ENCODE peak calls at places on chromosomes 5 and 9, in nine cellular contexts. L is astrocyte of the spinal cord; B is colonic mucosa; V is kidney epithelial cell; S is AG10803; C is stimulated activated CD4-positive, alpha-beta T cell treated with anti-CD3 and anti-CD28 coated beads, Interleukin-1b, Interleukin-23, amount 100 ng/mL, for 48 hours; E is NCI-H1417; T is progenitor cell of endocrine pancreas; M is mesothelial cell of epicardium. Y is an unnamed sample.
A peak's percentile ranks its signal among the peaks of the same experiment; 100 is the strongest.

GRCh38 chr5:180130876-180131740 is 59.5 kb upstream of the RNF130 start:
- DNase-seq in L (no peak), B (peak; percentile 9), V (no peak), S (no peak), C (no peak), E (no peak), T (no peak), M (peak; percentile 35), Y (no peak)

GRCh38 chr5:173330151-173330855 is 2.1 kb upstream of the STC2 start:
- DNase-seq in L (no peak), B (no peak), V (no peak), S (no peak), C (no peak), E (peak; percentile 32), T (no peak), M (no peak), Y (no peak)

GRCh38 chr9:13014484-13014883 is 239.7 kb downstream of the LURAP1L start:
- DNase-seq in L (no peak), B (no peak), V (no peak), S (peak; percentile 36), C (no peak), E (no peak), T (no peak), M (no peak), Y (no peak)

GRCh38 chr5:61234019-61234418 is 71.8 kb upstream of the SMIM15 start:
- DNase-seq in L (no peak), B (no peak), V (no peak), S (no peak), C (no peak), E (no peak), T (no peak), M (no peak), Y (no peak)

GRCh38 chr9:114621975-114622609 is 11.0 kb downstream of the TMEM268 start:
- DNase-seq in L (peak; percentile 62), B (no peak), V (no peak), S (peak; percentile 81), C (no peak), E (no peak), T (no peak), M (no peak), Y (no peak)

GRCh38 chr5:53052499-53052898 is 57.1 kb downstream of the MOCS2 start:
- DNase-seq in L (no peak), B (no peak), V (no peak), S (peak; percentile 67), C (no peak), E (no peak), T (no peak), M (no peak), Y (no peak)

GRCh38 chr5:160703547-160704189 is 148.3 kb downstream of the ATP10B start:
- DNase-seq in L (no peak), B (no peak), V (no peak), S (no peak), C (no peak), E (no peak), T (no peak), M (no peak), Y (no peak)

GRCh38 chr5:59917121-59917520 is 23.6 kb upstream of the PDE4D start:
- DNase-seq in L (peak; percentile 1), B (no peak), V (no peak), S (no peak), C (no peak), E (no peak), T (no peak), M (no peak), Y (no peak)

GRCh38 chr9:134457321-134457923 is 131.2 kb downstream of the RXRA start:
- DNase-seq in L (no peak), B (no peak), V (no peak), S (no peak), C (no peak), E (no peak), T (no peak), M (no peak), Y (no peak)

GRCh38 chr5:173741729-173742431 is 125.4 kb upstream of the BOD1 start:
- DNase-seq in L (no peak), B (no peak), V (no peak), S (no peak), C (no peak), E (no peak), T (no peak), M (no peak), Y (no peak)

GRCh38 chr9:131475111-131475955 is 27.4 kb upstream of the POMT1 start:
- DNase-seq in L (no peak), B (no peak), V (no peak), S (no peak), C (no peak), E (no peak), T (no peak), M (no peak), Y (no peak)

GRCh38 chr5:150286820-150287219 is 2.8 kb downstream of the CAMK2A start:
- DNase-seq in L (no peak), B (no peak), V (no peak), S (no peak), C (no peak), E (no peak), T (no peak), M (no peak), Y (no peak)

GRCh38 chr9:134423757-134424156 is 97.5 kb downstream of the RXRA start:
- DNase-seq in L (no peak), B (no peak), V (no peak), S (no peak), C (no peak), E (no peak), T (no peak), M (no peak), Y (no peak)

GRCh38 chr9:129352157-129352870 is 174.3 kb upstream of the IER5L start:
- DNase-seq in L (no peak), B (peak; percentile 39), V (no peak), S (no peak), C (no peak), E (peak; percentile 64), T (no peak), M (no peak), Y (no peak)

GRCh38 chr5:107743357-107744000 is 72.7 kb upstream of the EFNA5 start:
- DNase-seq in L (peak; percentile 37), B (no peak), V (peak; percentile 62), S (peak; percentile 36), C (no peak), E (no peak), T (no peak), M (no peak), Y (no peak)